ENCODE peak calls at places on chromosomes 5 and 9, in five cellular contexts. One of them, this sample, is unnamed.

GRCh38 chr5:145324767-145325479 is 510.2 kb downstream of the PRELID2 start:
- DNase-seq in upper lobe of left lung: no peak
- DNase-seq in foreskin fibroblast: peak; percentile 2
- DNase-seq in stimulated activated CD4-positive, alpha-beta T cell treated with anti-CD3 and anti-CD28 coated beads, Interleukin-12 subunit alpha, Interleukin-12 subunit beta, amount 100 ng/mL, for 24 hours: no peak
- DNase-seq in NCI-H1694 treated with DMSO at 0.1 percent for 48 hours: no peak
- DNase-seq in this sample: no peak

GRCh38 chr5:10557747-10558295 is 6.0 kb upstream of the ANKRD33B start:
- DNase-seq in upper lobe of left lung: no peak
- DNase-seq in foreskin fibroblast: peak; percentile 79
- DNase-seq in stimulated activated CD4-positive, alpha-beta T cell treated with anti-CD3 and anti-CD28 coated beads, Interleukin-12 subunit alpha, Interleukin-12 subunit beta, amount 100 ng/mL, for 24 hours: no peak
- DNase-seq in NCI-H1694 treated with DMSO at 0.1 percent for 48 hours: no peak
- DNase-seq in this sample: no peak

GRCh38 chr5:164504141-164504772 is 998.8 kb downstream of the MAT2B start:
- DNase-seq in upper lobe of left lung: no peak
- DNase-seq in foreskin fibroblast: peak; percentile 52
- DNase-seq in stimulated activated CD4-positive, alpha-beta T cell treated with anti-CD3 and anti-CD28 coated beads, Interleukin-12 subunit alpha, Interleukin-12 subunit beta, amount 100 ng/mL, for 24 hours: no peak
- DNase-seq in NCI-H1694 treated with DMSO at 0.1 percent for 48 hours: peak; percentile 44
- DNase-seq in this sample: no peak

GRCh38 chr9:95226921-95227320 is 90.6 kb downstream of the FANCC start:
- DNase-seq in upper lobe of left lung: no peak
- DNase-seq in foreskin fibroblast: no peak
- DNase-seq in stimulated activated CD4-positive, alpha-beta T cell treated with anti-CD3 and anti-CD28 coated beads, Interleukin-12 subunit alpha, Interleukin-12 subunit beta, amount 100 ng/mL, for 24 hours: no peak
- DNase-seq in NCI-H1694 treated with DMSO at 0.1 percent for 48 hours: no peak
- DNase-seq in this sample: no peak

GRCh38 chr5:89343666-89344065 is 460.7 kb upstream of the MEF2C start:
- DNase-seq in upper lobe of left lung: no peak
- DNase-seq in foreskin fibroblast: peak; percentile 39
- DNase-seq in stimulated activated CD4-positive, alpha-beta T cell treated with anti-CD3 and anti-CD28 coated beads, Interleukin-12 subunit alpha, Interleukin-12 subunit beta, amount 100 ng/mL, for 24 hours: no peak
- DNase-seq in NCI-H1694 treated with DMSO at 0.1 percent for 48 hours: no peak
- DNase-seq in this sample: no peak

GRCh38 chr9:92607088-92607487 is 62.8 kb downstream of the IPPK start:
- DNase-seq in upper lobe of left lung: no peak
- DNase-seq in foreskin fibroblast: peak; percentile 57
- DNase-seq in stimulated activated CD4-positive, alpha-beta T cell treated with anti-CD3 and anti-CD28 coated beads, Interleukin-12 subunit alpha, Interleukin-12 subunit beta, amount 100 ng/mL, for 24 hours: no peak
- DNase-seq in NCI-H1694 treated with DMSO at 0.1 percent for 48 hours: no peak
- DNase-seq in this sample: no peak

GRCh38 chr9:15541862-15542261 is 11.0 kb upstream of the CCDC171 start:
- DNase-seq in upper lobe of left lung: no peak
- DNase-seq in foreskin fibroblast: no peak
- DNase-seq in stimulated activated CD4-positive, alpha-beta T cell treated with anti-CD3 and anti-CD28 coated beads, Interleukin-12 subunit alpha, Interleukin-12 subunit beta, amount 100 ng/mL, for 24 hours: no peak
- DNase-seq in NCI-H1694 treated with DMSO at 0.1 percent for 48 hours: no peak
- DNase-seq in this sample: no peak

GRCh38 chr9:136860933-136861873 is 4.9 kb downstream of the EDF1 start:
- DNase-seq in upper lobe of left lung: peak; percentile 56
- DNase-seq in foreskin fibroblast: no peak
- DNase-seq in stimulated activated CD4-positive, alpha-beta T cell treated with anti-CD3 and anti-CD28 coated beads, Interleukin-12 subunit alpha, Interleukin-12 subunit beta, amount 100 ng/mL, for 24 hours: no peak
- DNase-seq in NCI-H1694 treated with DMSO at 0.1 percent for 48 hours: no peak
- DNase-seq in this sample: peak; percentile 56

GRCh38 chr5:166117062-166117743 is 2174.2 kb upstream of the WWC1 start:
- DNase-seq in upper lobe of left lung: no peak
- DNase-seq in foreskin fibroblast: no peak
- DNase-seq in stimulated activated CD4-positive, alpha-beta T cell treated with anti-CD3 and anti-CD28 coated beads, Interleukin-12 subunit alpha, Interleukin-12 subunit beta, amount 100 ng/mL, for 24 hours: no peak
- DNase-seq in NCI-H1694 treated with DMSO at 0.1 percent for 48 hours: no peak
- DNase-seq in this sample: no peak

GRCh38 chr9:105206821-105207699 is 37.4 kb upstream of the SLC44A1 start:
- DNase-seq in upper lobe of left lung: no peak
- DNase-seq in foreskin fibroblast: peak; percentile 67
- DNase-seq in stimulated activated CD4-positive, alpha-beta T cell treated with anti-CD3 and anti-CD28 coated beads, Interleukin-12 subunit alpha, Interleukin-12 subunit beta, amount 100 ng/mL, for 24 hours: no peak
- DNase-seq in NCI-H1694 treated with DMSO at 0.1 percent for 48 hours: no peak
- DNase-seq in this sample: no peak

GRCh38 chr5:142197098-142197497 is 88.5 kb downstream of the NDFIP1 start:
- DNase-seq in upper lobe of left lung: no peak
- DNase-seq in foreskin fibroblast: no peak
- DNase-seq in stimulated activated CD4-positive, alpha-beta T cell treated with anti-CD3 and anti-CD28 coated beads, Interleukin-12 subunit alpha, Interleukin-12 subunit beta, amount 100 ng/mL, for 24 hours: no peak
- DNase-seq in NCI-H1694 treated with DMSO at 0.1 percent for 48 hours: no peak
- DNase-seq in this sample: no peak

GRCh38 chr9:34047864-34048729 is 590 bp downstream of the UBAP2 start:
- DNase-seq in upper lobe of left lung: no peak
- DNase-seq in foreskin fibroblast: peak; percentile 38
- DNase-seq in stimulated activated CD4-positive, alpha-beta T cell treated with anti-CD3 and anti-CD28 coated beads, Interleukin-12 subunit alpha, Interleukin-12 subunit beta, amount 100 ng/mL, for 24 hours: peak; percentile 47
- DNase-seq in NCI-H1694 treated with DMSO at 0.1 percent for 48 hours: peak; percentile 20
- DNase-seq in this sample: no peak

GRCh38 chr9:76365028-76365427 is 29.2 kb downstream of the RFK start:
- DNase-seq in upper lobe of left lung: no peak
- DNase-seq in foreskin fibroblast: peak; percentile 61
- DNase-seq in stimulated activated CD4-positive, alpha-beta T cell treated with anti-CD3 and anti-CD28 coated beads, Interleukin-12 subunit alpha, Interleukin-12 subunit beta, amount 100 ng/mL, for 24 hours: no peak
- DNase-seq in NCI-H1694 treated with DMSO at 0.1 percent for 48 hours: no peak
- DNase-seq in this sample: no peak

GRCh38 chr9:6646028-6646636 is 603 bp upstream of the GLDC start:
- DNase-seq in upper lobe of left lung: no peak
- DNase-seq in foreskin fibroblast: no peak
- DNase-seq in stimulated activated CD4-positive, alpha-beta T cell treated with anti-CD3 and anti-CD28 coated beads, Interleukin-12 subunit alpha, Interleukin-12 subunit beta, amount 100 ng/mL, for 24 hours: peak; percentile 9
- DNase-seq in NCI-H1694 treated with DMSO at 0.1 percent for 48 hours: peak; percentile 63
- DNase-seq in this sample: no peak

GRCh38 chr9:129908846-129909245 is 73.6 kb downstream of the USP20 start:
- DNase-seq in upper lobe of left lung: no peak
- DNase-seq in foreskin fibroblast: no peak
- DNase-seq in stimulated activated CD4-positive, alpha-beta T cell treated with anti-CD3 and anti-CD28 coated beads, Interleukin-12 subunit alpha, Interleukin-12 subunit beta, amount 100 ng/mL, for 24 hours: no peak
- DNase-seq in NCI-H1694 treated with DMSO at 0.1 percent for 48 hours: no peak
- DNase-seq in this sample: no peak

GRCh38 chr5:88188458-88189132 is 80.0 kb downstream of the TMEM161B start:
- DNase-seq in upper lobe of left lung: no peak
- DNase-seq in foreskin fibroblast: peak; percentile 3
- DNase-seq in stimulated activated CD4-positive, alpha-beta T cell treated with anti-CD3 and anti-CD28 coated beads, Interleukin-12 subunit alpha, Interleukin-12 subunit beta, amount 100 ng/mL, for 24 hours: no peak
- DNase-seq in NCI-H1694 treated with DMSO at 0.1 percent for 48 hours: no peak
- DNase-seq in this sample: no peak

GRCh38 chr5:16740476-16740875 is 123.7 kb upstream of the RETREG1 start:
- DNase-seq in upper lobe of left lung: no peak
- DNase-seq in foreskin fibroblast: no peak
- DNase-seq in stimulated activated CD4-positive, alpha-beta T cell treated with anti-CD3 and anti-CD28 coated beads, Interleukin-12 subunit alpha, Interleukin-12 subunit beta, amount 100 ng/mL, for 24 hours: no peak
- DNase-seq in NCI-H1694 treated with DMSO at 0.1 percent for 48 hours: no peak
- DNase-seq in this sample: no peak

GRCh38 chr5:34775886-34776285 is 63.1 kb upstream of the TTC23L start:
- DNase-seq in upper lobe of left lung: no peak
- DNase-seq in foreskin fibroblast: no peak
- DNase-seq in stimulated activated CD4-positive, alpha-beta T cell treated with anti-CD3 and anti-CD28 coated beads, Interleukin-12 subunit alpha, Interleukin-12 subunit beta, amount 100 ng/mL, for 24 hours: no peak
- DNase-seq in NCI-H1694 treated with DMSO at 0.1 percent for 48 hours: no peak
- DNase-seq in this sample: no peak

GRCh38 chr9:117869287-117869686 is 165.1 kb downstream of the TLR4 start:
- DNase-seq in upper lobe of left lung: no peak
- DNase-seq in foreskin fibroblast: no peak
- DNase-seq in stimulated activated CD4-positive, alpha-beta T cell treated with anti-CD3 and anti-CD28 coated beads, Interleukin-12 subunit alpha, Interleukin-12 subunit beta, amount 100 ng/mL, for 24 hours: no peak
- DNase-seq in NCI-H1694 treated with DMSO at 0.1 percent for 48 hours: no peak
- DNase-seq in this sample: no peak

GRCh38 chr9:2764371-2764770 is 47.1 kb downstream of the KCNV2 start:
- DNase-seq in upper lobe of left lung: no peak
- DNase-seq in foreskin fibroblast: no peak
- DNase-seq in stimulated activated CD4-positive, alpha-beta T cell treated with anti-CD3 and anti-CD28 coated beads, Interleukin-12 subunit alpha, Interleukin-12 subunit beta, amount 100 ng/mL, for 24 hours: no peak
- DNase-seq in NCI-H1694 treated with DMSO at 0.1 percent for 48 hours: no peak
- DNase-seq in this sample: no peak

GRCh38 chr9:32928145-32928763 is 73.2 kb downstream of the APTX start:
- DNase-seq in upper lobe of left lung: no peak
- DNase-seq in foreskin fibroblast: peak; percentile 54
- DNase-seq in stimulated activated CD4-positive, alpha-beta T cell treated with anti-CD3 and anti-CD28 coated beads, Interleukin-12 subunit alpha, Interleukin-12 subunit beta, amount 100 ng/mL, for 24 hours: no peak
- DNase-seq in NCI-H1694 treated with DMSO at 0.1 percent for 48 hours: no peak
- DNase-seq in this sample: no peak

GRCh38 chr9:98538203-98538602 is 170.5 kb downstream of the GABBR2 start:
- DNase-seq in upper lobe of left lung: no peak
- DNase-seq in foreskin fibroblast: no peak
- DNase-seq in stimulated activated CD4-positive, alpha-beta T cell treated with anti-CD3 and anti-CD28 coated beads, Interleukin-12 subunit alpha, Interleukin-12 subunit beta, amount 100 ng/mL, for 24 hours: no peak
- DNase-seq in NCI-H1694 treated with DMSO at 0.1 percent for 48 hours: no peak
- DNase-seq in this sample: no peak

GRCh38 chr9:87370003-87370685 is 127.5 kb upstream of the DAPK1 start:
- DNase-seq in upper lobe of left lung: no peak
- DNase-seq in foreskin fibroblast: no peak
- DNase-seq in stimulated activated CD4-positive, alpha-beta T cell treated with anti-CD3 and anti-CD28 coated beads, Interleukin-12 subunit alpha, Interleukin-12 subunit beta, amount 100 ng/mL, for 24 hours: no peak
- DNase-seq in NCI-H1694 treated with DMSO at 0.1 percent for 48 hours: no peak
- DNase-seq in this sample: no peak

GRCh38 chr5:78563621-78564020 is 85.0 kb downstream of the LHFPL2 start:
- DNase-seq in upper lobe of left lung: no peak
- DNase-seq in foreskin fibroblast: no peak
- DNase-seq in stimulated activated CD4-positive, alpha-beta T cell treated with anti-CD3 and anti-CD28 coated beads, Interleukin-12 subunit alpha, Interleukin-12 subunit beta, amount 100 ng/mL, for 24 hours: no peak
- DNase-seq in NCI-H1694 treated with DMSO at 0.1 percent for 48 hours: no peak
- DNase-seq in this sample: no peak

GRCh38 chr9:6931913-6932312 is 174.1 kb downstream of the KDM4C start:
- DNase-seq in upper lobe of left lung: no peak
- DNase-seq in foreskin fibroblast: peak; percentile 93
- DNase-seq in stimulated activated CD4-positive, alpha-beta T cell treated with anti-CD3 and anti-CD28 coated beads, Interleukin-12 subunit alpha, Interleukin-12 subunit beta, amount 100 ng/mL, for 24 hours: peak; percentile 13
- DNase-seq in NCI-H1694 treated with DMSO at 0.1 percent for 48 hours: no peak
- DNase-seq in this sample: no peak

GRCh38 chr5:35214051-35214450 is 16.2 kb downstream of the PRLR start:
- DNase-seq in upper lobe of left lung: no peak
- DNase-seq in foreskin fibroblast: no peak
- DNase-seq in stimulated activated CD4-positive, alpha-beta T cell treated with anti-CD3 and anti-CD28 coated beads, Interleukin-12 subunit alpha, Interleukin-12 subunit beta, amount 100 ng/mL, for 24 hours: no peak
- DNase-seq in NCI-H1694 treated with DMSO at 0.1 percent for 48 hours: no peak
- DNase-seq in this sample: no peak

GRCh38 chr5:12460493-12461261 is 556.4 kb upstream of the CTNND2 start:
- DNase-seq in upper lobe of left lung: no peak
- DNase-seq in foreskin fibroblast: peak; percentile 2
- DNase-seq in stimulated activated CD4-positive, alpha-beta T cell treated with anti-CD3 and anti-CD28 coated beads, Interleukin-12 subunit alpha, Interleukin-12 subunit beta, amount 100 ng/mL, for 24 hours: no peak
- DNase-seq in NCI-H1694 treated with DMSO at 0.1 percent for 48 hours: no peak
- DNase-seq in this sample: no peak

GRCh38 chr9:120935383-120935857 is 8.8 kb upstream of the TRAF1 start:
- DNase-seq in upper lobe of left lung: no peak
- DNase-seq in foreskin fibroblast: peak; percentile 96
- DNase-seq in stimulated activated CD4-positive, alpha-beta T cell treated with anti-CD3 and anti-CD28 coated beads, Interleukin-12 subunit alpha, Interleukin-12 subunit beta, amount 100 ng/mL, for 24 hours: no peak
- DNase-seq in NCI-H1694 treated with DMSO at 0.1 percent for 48 hours: peak; percentile 89
- DNase-seq in this sample: peak; percentile 99

GRCh38 chr5:68548959-68549676 is 333.6 kb downstream of the PIK3R1 start:
- DNase-seq in upper lobe of left lung: no peak
- DNase-seq in foreskin fibroblast: peak; percentile 33
- DNase-seq in stimulated activated CD4-positive, alpha-beta T cell treated with anti-CD3 and anti-CD28 coated beads, Interleukin-12 subunit alpha, Interleukin-12 subunit beta, amount 100 ng/mL, for 24 hours: no peak
- DNase-seq in NCI-H1694 treated with DMSO at 0.1 percent for 48 hours: no peak
- DNase-seq in this sample: no peak

GRCh38 chr9:126331964-126332748 is 5.5 kb downstream of the MVB12B start:
- DNase-seq in upper lobe of left lung: no peak
- DNase-seq in foreskin fibroblast: no peak
- DNase-seq in stimulated activated CD4-positive, alpha-beta T cell treated with anti-CD3 and anti-CD28 coated beads, Interleukin-12 subunit alpha, Interleukin-12 subunit beta, amount 100 ng/mL, for 24 hours: no peak
- DNase-seq in NCI-H1694 treated with DMSO at 0.1 percent for 48 hours: no peak
- DNase-seq in this sample: no peak

GRCh38 chr9:127578952-127579853 is 32.9 kb upstream of the STXBP1 start:
- DNase-seq in upper lobe of left lung: peak; percentile 90
- DNase-seq in foreskin fibroblast: peak; percentile 100
- DNase-seq in stimulated activated CD4-positive, alpha-beta T cell treated with anti-CD3 and anti-CD28 coated beads, Interleukin-12 subunit alpha, Interleukin-12 subunit beta, amount 100 ng/mL, for 24 hours: peak; percentile 62
- DNase-seq in NCI-H1694 treated with DMSO at 0.1 percent for 48 hours: peak; percentile 80
- DNase-seq in this sample: peak; percentile 95

GRCh38 chr5:150645070-150645700 is 4.7 kb downstream of the SYNPO start:
- DNase-seq in upper lobe of left lung: no peak
- DNase-seq in foreskin fibroblast: peak; percentile 94
- DNase-seq in stimulated activated CD4-positive, alpha-beta T cell treated with anti-CD3 and anti-CD28 coated beads, Interleukin-12 subunit alpha, Interleukin-12 subunit beta, amount 100 ng/mL, for 24 hours: no peak
- DNase-seq in NCI-H1694 treated with DMSO at 0.1 percent for 48 hours: no peak
- DNase-seq in this sample: no peak

GRCh38 chr9:112271466-112272098 is 61.8 kb downstream of the PTBP3 start:
- DNase-seq in upper lobe of left lung: no peak
- DNase-seq in foreskin fibroblast: no peak
- DNase-seq in stimulated activated CD4-positive, alpha-beta T cell treated with anti-CD3 and anti-CD28 coated beads, Interleukin-12 subunit alpha, Interleukin-12 subunit beta, amount 100 ng/mL, for 24 hours: no peak
- DNase-seq in NCI-H1694 treated with DMSO at 0.1 percent for 48 hours: no peak
- DNase-seq in this sample: no peak

GRCh38 chr9:136694163-136694864 is 7.1 kb upstream of the AGPAT2 start:
- DNase-seq in upper lobe of left lung: peak; percentile 88
- DNase-seq in foreskin fibroblast: peak; percentile 69
- DNase-seq in stimulated activated CD4-positive, alpha-beta T cell treated with anti-CD3 and anti-CD28 coated beads, Interleukin-12 subunit alpha, Interleukin-12 subunit beta, amount 100 ng/mL, for 24 hours: peak; percentile 28
- DNase-seq in NCI-H1694 treated with DMSO at 0.1 percent for 48 hours: no peak
- DNase-seq in this sample: no peak